ENCODE peak calls at places on chromosomes 16 and 17, in five cellular contexts. One of them, this sample, is unnamed.

GRCh38 chr17:41456206-41456605 is 11.0 kb downstream of the KRT32 start:
- DNase-seq in upper lobe of right lung: no peak
- DNase-seq in Right ventricle myocardium superior: no peak
- DNase-seq in A172: no peak
- DNase-seq in heart right ventricle: no peak
- DNase-seq in this sample: no peak

GRCh38 chr17:4329838-4330237 is 36.6 kb downstream of the UBE2G1 start:
- DNase-seq in heart right ventricle: no peak
- DNase-seq in Right ventricle myocardium superior: no peak
- DNase-seq in A172: peak
- DNase-seq in upper lobe of right lung: no peak
- DNase-seq in this sample: no peak

GRCh38 chr17:46158323-46159296 is 34.6 kb downstream of the KANSL1 start:
- DNase-seq in upper lobe of right lung: no peak
- DNase-seq in Right ventricle myocardium superior: no peak
- DNase-seq in A172: no peak
- DNase-seq in heart right ventricle: no peak
- DNase-seq in this sample: no peak

GRCh38 chr17:17760872-17761550 is 75.8 kb downstream of the SREBF1 start:
- DNase-seq in heart right ventricle: no peak
- DNase-seq in A172: no peak
- DNase-seq in Right ventricle myocardium superior: no peak
- DNase-seq in upper lobe of right lung: no peak
- DNase-seq in this sample: no peak

GRCh38 chr16:66204761-66205160 is 161.7 kb upstream of the CDH5 start:
- DNase-seq in heart right ventricle: no peak
- DNase-seq in A172: no peak
- DNase-seq in Right ventricle myocardium superior: no peak
- DNase-seq in upper lobe of right lung: no peak
- DNase-seq in this sample: no peak

GRCh38 chr16:2474877-2475412 is at the start of gene TBC1D24:
- DNase-seq in heart right ventricle: peak
- DNase-seq in A172: peak
- DNase-seq in upper lobe of right lung: peak
- DNase-seq in Right ventricle myocardium superior: peak
- DNase-seq in this sample: peak

GRCh38 chr17:67221062-67221998 is 23.7 kb downstream of the HELZ start:
- DNase-seq in Right ventricle myocardium superior: no peak
- DNase-seq in upper lobe of right lung: no peak
- DNase-seq in heart right ventricle: peak
- DNase-seq in A172: no peak
- DNase-seq in this sample: no peak

GRCh38 chr16:85479972-85480726 is 133.0 kb upstream of the GSE1 start:
- DNase-seq in upper lobe of right lung: peak
- DNase-seq in Right ventricle myocardium superior: no peak
- DNase-seq in heart right ventricle: no peak
- DNase-seq in A172: no peak
- DNase-seq in this sample: no peak

GRCh38 chr17:48625502-48626201 is 506 bp downstream of the HOXB9 start:
- DNase-seq in A172: peak
- DNase-seq in heart right ventricle: no peak
- DNase-seq in upper lobe of right lung: no peak
- DNase-seq in Right ventricle myocardium superior: no peak
- DNase-seq in this sample: no peak

GRCh38 chr17:4748687-4749086 is 9.0 kb upstream of the CXCL16 start:
- DNase-seq in heart right ventricle: no peak
- DNase-seq in A172: no peak
- DNase-seq in Right ventricle myocardium superior: no peak
- DNase-seq in upper lobe of right lung: no peak
- DNase-seq in this sample: no peak

GRCh38 chr16:31354394-31355291 is at the start of gene ITGAX:
- DNase-seq in upper lobe of right lung: peak
- DNase-seq in Right ventricle myocardium superior: peak
- DNase-seq in heart right ventricle: peak
- DNase-seq in A172: peak
- DNase-seq in this sample: no peak

GRCh38 chr17:50206604-50207293 is 5.3 kb upstream of the COL1A1 start:
- DNase-seq in A172: no peak
- DNase-seq in Right ventricle myocardium superior: no peak
- DNase-seq in upper lobe of right lung: no peak
- DNase-seq in heart right ventricle: no peak
- DNase-seq in this sample: peak

GRCh38 chr16:49748322-49748721 is 107.6 kb downstream of the ZNF423 start:
- DNase-seq in upper lobe of right lung: no peak
- DNase-seq in A172: peak
- DNase-seq in Right ventricle myocardium superior: no peak
- DNase-seq in heart right ventricle: peak
- DNase-seq in this sample: peak

GRCh38 chr17:44007346-44008204 is 3.2 kb downstream of the NAGS start:
- DNase-seq in A172: peak
- DNase-seq in upper lobe of right lung: no peak
- DNase-seq in heart right ventricle: no peak
- DNase-seq in Right ventricle myocardium superior: peak
- DNase-seq in this sample: no peak

GRCh38 chr16:87033021-87033471 is 284.1 kb downstream of the C16orf95 start:
- DNase-seq in A172: no peak
- DNase-seq in upper lobe of right lung: no peak
- DNase-seq in heart right ventricle: peak
- DNase-seq in Right ventricle myocardium superior: no peak
- DNase-seq in this sample: no peak

GRCh38 chr17:13046361-13046760 is 28.5 kb upstream of the ELAC2 start:
- DNase-seq in A172: no peak
- DNase-seq in upper lobe of right lung: no peak
- DNase-seq in heart right ventricle: no peak
- DNase-seq in Right ventricle myocardium superior: no peak
- DNase-seq in this sample: no peak

GRCh38 chr16:19718624-19718965 is 524 bp downstream of the IQCK start:
- DNase-seq in heart right ventricle: no peak
- DNase-seq in A172: peak
- DNase-seq in upper lobe of right lung: no peak
- DNase-seq in Right ventricle myocardium superior: no peak
- DNase-seq in this sample: peak

GRCh38 chr17:11287791-11288190 is 46.8 kb downstream of the SHISA6 start:
- DNase-seq in Right ventricle myocardium superior: no peak
- DNase-seq in heart right ventricle: no peak
- DNase-seq in A172: no peak
- DNase-seq in upper lobe of right lung: no peak
- DNase-seq in this sample: no peak

GRCh38 chr17:41678411-41678906 is 10.2 kb upstream of the EIF1 start:
- DNase-seq in heart right ventricle: no peak
- DNase-seq in A172: peak
- DNase-seq in upper lobe of right lung: no peak
- DNase-seq in Right ventricle myocardium superior: no peak
- DNase-seq in this sample: no peak

GRCh38 chr16:82583415-82583814 is 43.4 kb upstream of the CDH13 start:
- DNase-seq in Right ventricle myocardium superior: no peak
- DNase-seq in heart right ventricle: no peak
- DNase-seq in upper lobe of right lung: no peak
- DNase-seq in A172: peak
- DNase-seq in this sample: no peak

GRCh38 chr17:39965017-39965699 is 2.4 kb downstream of the GSDMA start:
- DNase-seq in A172: no peak
- DNase-seq in upper lobe of right lung: no peak
- DNase-seq in Right ventricle myocardium superior: no peak
- DNase-seq in heart right ventricle: no peak
- DNase-seq in this sample: no peak

GRCh38 chr16:28317040-28317880 is 24.9 kb downstream of the SBK1 start:
- DNase-seq in Right ventricle myocardium superior: peak
- DNase-seq in upper lobe of right lung: peak
- DNase-seq in heart right ventricle: peak
- DNase-seq in A172: peak
- DNase-seq in this sample: no peak

GRCh38 chr17:41615454-41615853 is 2.9 kb upstream of the KRT16 start:
- DNase-seq in upper lobe of right lung: peak
- DNase-seq in A172: peak
- DNase-seq in heart right ventricle: no peak
- DNase-seq in Right ventricle myocardium superior: no peak
- DNase-seq in this sample: no peak

GRCh38 chr17:72076678-72077030 is 44.2 kb upstream of the SOX9 start:
- DNase-seq in upper lobe of right lung: no peak
- DNase-seq in heart right ventricle: no peak
- DNase-seq in A172: no peak
- DNase-seq in Right ventricle myocardium superior: no peak
- DNase-seq in this sample: no peak

GRCh38 chr17:75615301-75615700 is 17.9 kb upstream of the SMIM5 start:
- DNase-seq in A172: no peak
- DNase-seq in heart right ventricle: no peak
- DNase-seq in upper lobe of right lung: no peak
- DNase-seq in Right ventricle myocardium superior: no peak
- DNase-seq in this sample: no peak

This sample was measured in NCI-H2227 treated with DMSO at 0.1 percent for 48 hours.